ENCODE peak calls at places on chromosomes 16 and 17, in ten cellular contexts. K is left lung, F is A549, T is ascending aorta, N is HFF-Myc, B is uterus, J is GM13977, G is heart right ventricle, X is AG09309, A is nephron progenitor cell. Y is an unnamed sample.

GRCh38 chr16:11139624-11140375 is 116.2 kb downstream of the SOCS1 start:
- DNase-seq in X (no peak), J (no peak), T (no peak), K (no peak), N (no peak), G (no peak), B (no peak), F (no peak), A (no peak), Y (peak)

GRCh38 chr17:78127888-78128615 is 503 bp downstream of the TMC6 start:
- DNase-seq in B (no peak), T (no peak), G (peak), J (peak), K (peak), F (peak), X (no peak), N (no peak), A (peak), Y (no peak)

GRCh38 chr17:70552230-70552981 is 383.1 kb downstream of the KCNJ2 start:
- DNase-seq in N (peak), A (peak), X (peak), K (no peak), J (peak), T (no peak), F (peak), G (no peak), B (no peak), Y (no peak)

GRCh38 chr17:142876-143784 is 5.8 kb downstream of the SCGB1C2 start:
- DNase-seq in N (no peak), A (no peak), K (no peak), J (no peak), T (peak), B (no peak), G (no peak), F (no peak), X (no peak), Y (peak)

GRCh38 chr16:67349172-67349571 is 22.6 kb downstream of the LRRC36 start:
- DNase-seq in T (no peak), N (no peak), F (no peak), B (no peak), X (no peak), G (no peak), A (no peak), J (no peak), K (no peak), Y (no peak)

GRCh38 chr16:9364721-9365693 is 273.6 kb downstream of the HAPSTR1 start:
- DNase-seq in B (peak), K (no peak), T (peak), J (no peak), A (no peak), N (no peak), F (no peak), G (peak), X (no peak), Y (no peak)

GRCh38 chr16:25838724-25839186 is 147.0 kb downstream of the HS3ST4 start:
- DNase-seq in T (no peak), A (peak), K (no peak), G (no peak), B (no peak), F (peak), J (peak), N (peak), X (peak), Y (peak)

GRCh38 chr16:12305847-12306246 is 329.3 kb downstream of the SNX29 start:
- DNase-seq in K (no peak), G (no peak), A (no peak), B (no peak), X (no peak), J (no peak), N (no peak), F (no peak), T (no peak), Y (no peak)

GRCh38 chr17:28724500-28725165 is 1.4 kb downstream of the TLCD1 start:
- DNase-seq in K (no peak), F (no peak), G (no peak), A (no peak), T (no peak), B (no peak), J (no peak), X (no peak), N (no peak), Y (no peak)

GRCh38 chr17:15659663-15660062 is 24.4 kb downstream of the TRIM16 start:
- DNase-seq in X (no peak), K (no peak), G (peak), N (no peak), J (no peak), T (no peak), F (no peak), B (no peak), A (no peak), Y (no peak)

GRCh38 chr16:78606572-78606971 is 507.1 kb downstream of the WWOX start:
- DNase-seq in B (no peak), N (no peak), K (no peak), A (no peak), T (no peak), X (no peak), G (no peak), J (no peak), F (no peak), Y (no peak)

GRCh38 chr16:15450624-15451023 is 16.2 kb downstream of the BMERB1 start:
- DNase-seq in B (peak), G (no peak), N (no peak), X (no peak), T (no peak), J (no peak), F (no peak), A (no peak), K (no peak), Y (no peak)

GRCh38 chr16:16118337-16118736 is 105.0 kb downstream of the ABCC6 start:
- DNase-seq in B (no peak), J (no peak), F (no peak), T (no peak), G (no peak), K (no peak), A (no peak), N (no peak), X (no peak), Y (no peak)

GRCh38 chr17:79311373-79311772 is 236.7 kb downstream of the ENGASE start:
- DNase-seq in G (no peak), T (no peak), A (no peak), X (no peak), J (no peak), N (no peak), K (no peak), F (no peak), B (no peak), Y (no peak)

GRCh38 chr17:62933986-62934385 is 32.0 kb upstream of the TANC2 start:
- DNase-seq in X (no peak), N (no peak), K (no peak), A (no peak), J (no peak), B (no peak), F (no peak), T (no peak), G (no peak), Y (no peak)

GRCh38 chr17:17567631-17568030 is 23.9 kb downstream of the PEMT start:
- DNase-seq in G (peak), X (no peak), A (no peak), T (peak), K (no peak), J (no peak), B (peak), F (no peak), N (no peak), Y (no peak)

GRCh38 chr16:27080870-27081269 is 14.1 kb downstream of the C16orf82 start:
- DNase-seq in F (peak), J (no peak), X (no peak), T (peak), K (no peak), N (no peak), B (no peak), G (no peak), A (no peak), Y (no peak)

GRCh38 chr17:28395968-28396367 is 10.0 kb downstream of the SLC46A1 start:
- DNase-seq in X (no peak), J (no peak), G (no peak), A (no peak), B (no peak), T (no peak), K (no peak), F (no peak), N (no peak), Y (no peak)

GRCh38 chr17:74812109-74812864 is 36.1 kb upstream of the NAT9 start:
- DNase-seq in G (no peak), J (no peak), T (no peak), X (no peak), F (no peak), K (no peak), N (no peak), B (no peak), A (peak), Y (no peak)

GRCh38 chr16:87194172-87194571 is 123.0 kb downstream of the C16orf95 start:
- DNase-seq in N (no peak), B (no peak), K (no peak), G (no peak), F (no peak), A (no peak), X (no peak), T (no peak), J (no peak), Y (no peak)

GRCh38 chr17:81991684-81992513 is 14.5 kb downstream of the ASPSCR1 start:
- DNase-seq in J (no peak), T (peak), B (no peak), A (peak), K (peak), G (peak), F (no peak), X (no peak), N (peak), Y (no peak)

GRCh38 chr17:28528329-28529011 is 22.3 kb downstream of the FOXN1 start:
- DNase-seq in X (no peak), A (no peak), B (no peak), N (no peak), K (no peak), G (no peak), T (no peak), J (no peak), F (no peak), Y (no peak)

GRCh38 chr17:21573961-21574610 is 118.2 kb upstream of the KCNJ18 start:
- DNase-seq in J (no peak), A (no peak), X (peak), K (peak), N (no peak), G (peak), B (peak), T (no peak), F (no peak), Y (no peak)

GRCh38 chr16:15682105-15682570 is 32.1 kb downstream of the NDE1 start:
- DNase-seq in A (no peak), K (no peak), F (peak), G (no peak), N (peak), J (no peak), B (no peak), X (no peak), T (peak), Y (peak)

GRCh38 chr17:48719642-48720262 is 2.6 kb downstream of the PRAC1 start:
- DNase-seq in K (no peak), A (peak), X (no peak), J (no peak), T (no peak), F (no peak), G (no peak), B (no peak), N (no peak), Y (no peak)

GRCh38 chr16:49580751-49581303 is 207.2 kb downstream of the C16orf78 start:
- DNase-seq in K (no peak), T (no peak), X (no peak), N (no peak), B (no peak), F (no peak), G (no peak), J (no peak), A (no peak), Y (no peak)

GRCh38 chr17:27268394-27269085 is 25.4 kb upstream of the WSB1 start:
- DNase-seq in B (no peak), A (no peak), J (no peak), F (no peak), K (no peak), X (no peak), G (no peak), N (no peak), T (no peak), Y (no peak)

GRCh38 chr17:27266228-27266627 is 27.7 kb upstream of the WSB1 start:
- DNase-seq in B (no peak), X (no peak), G (no peak), K (no peak), J (no peak), A (no peak), F (no peak), N (no peak), T (no peak), Y (no peak)

GRCh38 chr17:27265333-27265732 is 28.6 kb upstream of the WSB1 start:
- DNase-seq in N (no peak), X (no peak), A (no peak), T (no peak), F (peak), G (no peak), J (no peak), B (no peak), K (no peak), Y (no peak)

GRCh38 chr17:27269978-27270377 is 23.9 kb upstream of the WSB1 start:
- DNase-seq in J (no peak), B (no peak), G (no peak), F (no peak), A (no peak), K (no peak), X (no peak), N (no peak), T (no peak), Y (no peak)

DNA sequence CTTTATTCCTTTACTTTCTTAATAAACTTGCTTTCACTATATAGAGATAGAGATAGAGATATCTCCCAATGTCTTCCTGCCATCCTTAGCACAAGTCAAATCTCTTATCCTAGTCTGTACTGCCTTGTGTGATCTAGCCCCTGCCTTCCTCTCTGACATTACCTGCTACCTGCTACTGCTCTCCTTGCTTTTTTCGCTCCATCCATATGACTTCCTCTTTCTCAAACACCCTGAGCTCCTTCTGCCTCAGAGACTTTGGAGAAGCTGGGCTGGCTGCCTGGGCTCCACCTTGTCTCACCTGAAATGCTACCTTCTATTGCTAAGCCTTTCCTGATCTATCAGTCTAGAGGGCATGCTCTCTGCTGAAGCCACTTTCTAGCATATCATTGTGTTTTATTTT is 24.7 kb upstream of the WSB1 start:
- DNase-seq in G (no peak), N (no peak), J (no peak), B (no peak), X (no peak), T (no peak), F (no peak), A (no peak), K (no peak), Y (no peak)
- TF ChIP-seq CTCF in G (no peak), N (no peak), J (no peak), B (no peak), X (no peak), T (no peak), F (no peak), A (no peak), K (no peak), Y (no peak)

DNA sequence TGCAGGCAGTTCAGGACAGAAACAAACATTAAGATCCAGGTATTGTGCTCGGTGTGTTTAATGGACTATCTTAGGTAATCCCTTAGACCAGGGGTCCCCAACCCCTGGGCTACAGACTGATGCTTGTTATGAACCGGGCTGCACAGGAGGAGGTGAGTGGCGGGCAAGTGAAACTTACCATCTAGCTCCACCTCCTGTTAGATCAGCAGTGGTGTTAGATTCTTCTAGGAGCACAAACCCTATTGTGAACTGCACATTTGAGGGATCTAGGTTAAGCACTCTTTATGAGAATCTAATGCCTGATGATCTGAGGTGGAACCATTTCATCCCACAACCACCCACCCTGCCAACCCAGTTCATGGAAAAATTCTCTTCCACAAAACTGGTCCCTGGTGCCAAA is 37.8 kb upstream of the ASIC2 start:
- DNase-seq in X (no peak), A (no peak), G (no peak), B (no peak), J (no peak), T (no peak), K (no peak), F (no peak), N (no peak), Y (no peak)
- TF ChIP-seq CTCF in X (no peak), A (no peak), G (no peak), B (no peak), J (no peak), T (no peak), K (no peak), F (no peak), N (no peak), Y (no peak)

DNA sequence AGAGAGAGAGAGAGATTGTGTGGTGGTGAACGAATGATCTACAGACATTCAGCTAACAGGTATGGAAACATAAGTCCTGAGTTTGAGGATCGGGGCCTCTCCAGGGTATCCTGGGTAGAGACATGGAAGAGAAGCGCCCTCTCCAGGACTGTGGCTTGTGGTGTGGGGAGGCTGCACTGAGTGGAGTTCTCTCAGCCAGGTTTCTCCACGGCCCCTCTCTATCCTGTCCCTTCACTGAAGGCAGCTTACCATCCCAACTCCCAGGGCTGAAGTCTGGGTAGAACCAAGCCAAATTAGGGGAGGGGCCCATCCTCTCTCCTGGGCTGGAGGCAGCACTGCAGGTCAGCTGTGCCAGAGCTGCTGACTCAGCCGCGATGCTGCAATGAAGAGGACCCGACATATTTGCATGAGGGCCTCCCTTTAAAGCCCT is 6.2 kb downstream of the C1QL1 start:
- DNase-seq in B (no peak), X (no peak), J (no peak), T (no peak), F (no peak), A (no peak), N (no peak), K (no peak), G (no peak), Y (no peak)
- TF ChIP-seq CTCF in B (no peak), X (no peak), J (no peak), T (no peak), F (peak), A (no peak), N (no peak), K (no peak), G (no peak), Y (no peak)

GRCh38 chr17:45306623-45307022 is 10.2 kb downstream of the MAP3K14 start:
- DNase-seq in F (no peak), X (no peak), N (no peak), A (no peak), G (no peak), J (no peak), B (no peak), T (no peak), K (no peak), Y (no peak)
- TF ChIP-seq CTCF in F (peak), X (no peak), N (peak), A (no peak), G (no peak), J (no peak), B (no peak), T (no peak), K (no peak), Y (no peak)

DNA sequence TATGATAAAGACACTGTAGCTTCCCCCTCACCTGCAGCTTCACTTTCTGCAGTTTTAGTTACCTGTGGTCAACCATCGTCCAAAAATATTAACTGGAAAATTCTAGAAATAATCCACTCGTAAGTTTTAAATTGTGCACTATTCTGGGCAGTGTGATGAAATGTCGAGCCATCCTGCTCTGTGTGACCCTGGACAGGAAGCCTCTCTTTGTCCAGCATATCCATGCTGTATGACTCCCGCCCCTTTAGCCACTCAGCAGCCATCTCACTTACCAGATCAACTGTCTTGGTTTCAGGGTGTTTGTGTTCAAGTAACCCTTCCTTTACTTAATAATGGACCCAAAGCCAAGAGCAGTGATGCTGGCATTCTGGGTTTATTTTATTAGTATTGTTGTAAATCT is 56.1 kb downstream of the SIAH1 start:
- DNase-seq in N (no peak), A (no peak), B (no peak), J (no peak), X (no peak), K (no peak), F (no peak), G (no peak), T (no peak), Y (no peak)
- TF ChIP-seq CTCF in N (no peak), A (no peak), B (no peak), J (no peak), X (no peak), K (no peak), F (no peak), G (no peak), T (no peak), Y (no peak)

DNA sequence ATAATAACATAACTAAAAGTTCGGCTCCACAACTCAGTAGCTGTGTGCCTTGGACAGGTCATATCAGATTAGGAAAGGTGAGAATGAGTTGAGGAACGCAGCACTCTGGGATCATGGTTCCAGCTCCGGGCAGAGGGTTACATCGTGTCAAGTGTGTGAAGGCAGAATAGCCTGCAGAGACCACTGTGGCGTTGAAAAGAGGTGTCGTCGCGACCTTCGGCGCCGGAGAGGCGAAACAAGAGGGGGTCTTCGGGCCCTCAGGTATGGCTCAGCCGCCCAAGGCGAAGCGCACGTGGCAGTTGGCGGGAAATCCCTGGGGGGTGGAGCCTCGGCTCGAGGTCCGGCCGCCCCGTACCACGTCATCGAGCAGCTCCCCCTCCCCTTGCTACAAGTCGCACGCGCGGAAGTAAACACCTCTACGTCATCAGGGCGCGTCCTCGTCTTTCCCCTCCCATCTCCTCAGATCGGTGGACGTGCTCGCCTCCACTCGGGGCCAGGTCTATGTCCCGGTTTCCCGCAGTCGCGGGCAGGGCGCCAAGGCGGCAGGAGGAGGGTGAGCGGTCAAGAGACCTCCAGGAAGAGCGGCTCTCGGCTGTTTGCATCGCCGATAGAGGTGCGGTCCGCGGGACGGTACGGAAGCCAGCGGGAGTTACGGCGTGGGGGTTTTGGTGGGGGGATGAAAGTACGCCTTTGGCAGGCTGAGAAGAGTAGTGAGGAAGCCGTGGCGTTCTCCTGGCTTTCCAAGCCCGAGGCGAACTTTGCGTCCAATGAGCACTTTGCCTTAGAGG is at the start of gene DHX40:
- DNase-seq in T (peak), F (peak), J (peak), K (peak), N (peak), B (peak), G (peak), X (peak), A (peak), Y (peak)
- TF ChIP-seq CTCF in T (no peak), F (no peak), J (no peak), K (no peak), N (no peak), B (no peak), G (no peak), X (no peak), A (no peak), Y (no peak)

DNA sequence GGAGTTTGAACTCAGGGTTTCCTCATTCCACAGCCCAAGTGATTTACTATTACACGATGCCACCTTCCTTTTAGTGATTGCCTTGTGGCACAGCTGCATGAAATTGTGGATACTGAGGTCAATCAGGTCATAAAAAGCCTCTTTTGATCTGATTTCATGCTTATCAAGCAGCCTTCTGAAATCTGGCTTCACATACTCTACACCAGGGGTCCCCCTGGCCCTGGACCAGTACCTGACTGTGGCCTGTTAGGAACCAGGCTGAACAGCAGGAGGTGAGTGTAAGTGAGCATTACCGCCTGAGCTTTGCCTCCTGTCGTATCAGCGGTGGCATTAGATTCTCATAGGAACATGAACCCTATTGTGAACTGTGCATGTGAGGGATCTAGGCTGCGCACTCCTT is 13.8 kb downstream of the SLFN5 start:
- DNase-seq in X (no peak), F (no peak), T (no peak), N (no peak), J (no peak), G (no peak), B (no peak), A (no peak), K (no peak), Y (no peak)
- TF ChIP-seq CTCF in X (no peak), F (peak), T (no peak), N (no peak), J (no peak), G (no peak), B (no peak), A (no peak), K (no peak), Y (no peak)